ENCODE peak calls at places on chromosomes 7 and 10, in six cellular contexts. K is fibroblast of lung, R is ACHN, H is omental fat pad, C is Right ventricle myocardium inferior, E is MV-4-11. S is an unnamed sample.

GRCh38 chr10:29795856-29796255 is 161.1 kb upstream of the SVIL start:
- DNase-seq in E (no peak), R (no peak), H (no peak), C (no peak), K (peak), S (no peak)

GRCh38 chr7:88312061-88312663 is 5.5 kb upstream of the STEAP4 start:
- DNase-seq in C (peak), E (no peak), R (no peak), K (peak), H (no peak), S (no peak)

GRCh38 chr7:29190349-29191045 is 4.1 kb upstream of the CHN2 start:
- DNase-seq in H (no peak), K (no peak), C (no peak), E (no peak), R (no peak), S (peak)

GRCh38 chr7:96061844-96062243 is 260.1 kb downstream of the SLC25A13 start:
- DNase-seq in C (no peak), K (no peak), E (no peak), R (no peak), H (no peak), S (no peak)

GRCh38 chr10:130423455-130424305 is 287.5 kb downstream of the GLRX3 start:
- DNase-seq in K (no peak), H (no peak), R (no peak), E (no peak), C (peak), S (no peak)

GRCh38 chr10:98259606-98260319 is 8.2 kb downstream of the LOXL4 start:
- DNase-seq in E (peak), K (no peak), H (no peak), R (no peak), C (no peak), S (no peak)

GRCh38 chr7:43873300-43873699 is 4.0 kb upstream of the MRPS24 start:
- DNase-seq in C (no peak), K (peak), R (no peak), H (peak), E (no peak), S (no peak)

GRCh38 chr7:46554688-46555422 is 633.8 kb upstream of the IGFBP3 start:
- DNase-seq in C (no peak), E (no peak), K (peak), H (no peak), R (peak), S (no peak)